ENCODE peak calls at places on chromosomes 11 and 22, in seven cellular contexts. W is heart left ventricle, L is tibial nerve, V is A549, B is Peyer's patch, Z is suprapubic skin, A is IMR-90. D is an unnamed sample.

GRCh38 chr11:123454060-123454651 is 24.1 kb downstream of the GRAMD1B start:
- DNase-seq in W (no peak), L (no peak), V (peak; percentile 81), B (no peak), Z (no peak), A (peak; percentile 61), D (no peak)

GRCh38 chr11:565921-566509 is 5.2 kb downstream of the RASSF7 start:
- DNase-seq in W (no peak), L (no peak), V (no peak), B (no peak), Z (no peak), A (no peak), D (no peak)

GRCh38 chr11:7579226-7579825 is 65.5 kb downstream of the PPFIBP2 start:
- DNase-seq in W (no peak), L (no peak), V (no peak), B (no peak), Z (no peak), A (peak; percentile 57), D (no peak)

GRCh38 chr11:134401825-134402809 is 9.9 kb downstream of the B3GAT1 start:
- DNase-seq in W (no peak), L (no peak), V (no peak), B (no peak), Z (no peak), A (no peak), D (no peak)

GRCh38 chr11:62505112-62505783 is 41.4 kb downstream of the AHNAK start:
- DNase-seq in W (peak; percentile 42), L (no peak), V (no peak), B (no peak), Z (no peak), A (no peak), D (peak; percentile 13)

GRCh38 chr22:45937960-45938359 is 39.0 kb downstream of the WNT7B start:
- DNase-seq in W (no peak), L (no peak), V (no peak), B (no peak), Z (no peak), A (no peak), D (no peak)

GRCh38 chr11:113475160-113475761 is at the start of gene DRD2:
- DNase-seq in W (no peak), L (no peak), V (no peak), B (no peak), Z (no peak), A (no peak), D (no peak)

GRCh38 chr11:60970369-60970774 is 1.1 kb upstream of the CD6 start:
- DNase-seq in W (peak; percentile 57), L (peak; percentile 41), V (peak; percentile 49), B (peak; percentile 84), Z (peak; percentile 65), A (peak; percentile 29), D (peak; percentile 72)

GRCh38 chr11:14446701-14447169 is 52.9 kb downstream of the COPB1 start:
- DNase-seq in W (no peak), L (no peak), V (no peak), B (no peak), Z (no peak), A (peak; percentile 70), D (no peak)

GRCh38 chr11:68153742-68154141 is 32.6 kb upstream of the CHKA start:
- DNase-seq in W (no peak), L (no peak), V (no peak), B (no peak), Z (no peak), A (no peak), D (no peak)

GRCh38 chr11:15412054-15412453 is 297.3 kb downstream of the INSC start:
- DNase-seq in W (no peak), L (no peak), V (no peak), B (no peak), Z (no peak), A (no peak), D (no peak)

GRCh38 chr22:20128902-20129746 is 2.5 kb upstream of the ZDHHC8 start:
- DNase-seq in W (no peak), L (no peak), V (no peak), B (peak; percentile 54), Z (no peak), A (peak; percentile 23), D (peak; percentile 40)

GRCh38 chr11:104487035-104487775 is 323.3 kb upstream of the PDGFD start:
- DNase-seq in W (no peak), L (no peak), V (no peak), B (no peak), Z (no peak), A (peak; percentile 30), D (no peak)

GRCh38 chr11:42647993-42648392 is 663.8 kb upstream of the API5 start:
- DNase-seq in W (no peak), L (no peak), V (no peak), B (no peak), Z (no peak), A (no peak), D (no peak)

GRCh38 chr11:39817248-39817647 is 1642.2 kb downstream of the LRRC4C start:
- DNase-seq in W (no peak), L (no peak), V (no peak), B (no peak), Z (no peak), A (no peak), D (no peak)

GRCh38 chr22:17578129-17578754 is 14.9 kb downstream of the SLC25A18 start:
- DNase-seq in W (peak; percentile 38), L (peak; percentile 47), V (no peak), B (no peak), Z (peak; percentile 87), A (peak; percentile 36), D (peak; percentile 76)

GRCh38 chr11:73949246-73949645 is 1.6 kb upstream of the DNAJB13 start:
- DNase-seq in W (no peak), L (no peak), V (no peak), B (no peak), Z (no peak), A (no peak), D (no peak)

GRCh38 chr11:32847511-32847910 is 17.8 kb downstream of the PRRG4 start:
- DNase-seq in W (no peak), L (no peak), V (no peak), B (no peak), Z (no peak), A (no peak), D (no peak)

GRCh38 chr22:44357962-44358553 is 45.3 kb upstream of the SHISAL1 start:
- DNase-seq in W (no peak), L (no peak), V (no peak), B (no peak), Z (peak; percentile 46), A (peak; percentile 24), D (peak; percentile 13)

GRCh38 chr11:116311141-116311540 is 461.6 kb downstream of the BUD13 start:
- DNase-seq in W (no peak), L (no peak), V (no peak), B (no peak), Z (no peak), A (no peak), D (no peak)

GRCh38 chr22:38766076-38766777 is 10.4 kb upstream of the SUN2 start:
- DNase-seq in W (no peak), L (peak; percentile 12), V (peak; percentile 90), B (peak; percentile 57), Z (peak; percentile 78), A (peak; percentile 64), D (peak; percentile 57)

DNA sequence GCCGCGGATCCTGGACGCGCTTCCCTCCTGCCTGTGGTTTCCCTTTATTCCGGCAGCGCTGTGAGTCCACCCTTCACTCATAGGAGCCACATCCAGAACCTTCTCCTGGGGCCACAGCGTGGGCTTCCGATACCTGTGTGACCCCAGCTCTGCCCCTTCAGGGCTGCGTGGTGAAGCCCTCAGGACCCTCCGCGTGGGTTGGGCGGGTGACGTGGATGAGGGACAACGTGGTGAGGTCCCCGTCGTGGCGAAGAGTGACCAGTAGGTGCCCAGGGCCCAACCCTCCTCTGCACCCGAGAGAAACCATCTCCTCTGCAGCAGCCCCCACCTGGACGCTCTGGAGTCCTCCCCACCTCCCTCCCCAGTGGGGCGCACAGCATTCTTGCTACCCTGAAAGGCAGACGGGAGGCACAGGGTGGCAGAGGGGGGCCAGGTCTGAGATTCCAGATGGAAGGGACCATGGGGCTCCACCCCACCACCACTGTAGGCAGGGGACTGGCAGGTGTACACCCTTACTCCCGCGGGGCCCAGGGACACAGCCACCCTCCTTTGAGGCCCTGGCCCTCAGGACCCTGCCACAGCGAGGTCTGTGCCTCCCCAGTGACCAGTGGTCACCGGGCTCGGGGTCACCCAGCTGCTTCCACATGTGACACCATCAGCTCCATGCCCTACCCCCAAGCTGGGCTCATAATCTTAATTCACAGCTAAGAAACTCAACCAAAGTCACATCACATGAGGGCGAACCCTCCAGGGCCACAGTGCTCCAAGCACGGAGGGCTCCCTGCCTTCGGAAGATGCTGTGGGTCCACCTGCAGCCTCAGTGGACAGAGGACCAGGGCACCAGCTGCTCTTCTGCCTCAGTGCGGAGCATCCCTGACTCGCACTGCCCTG is 3.4 kb upstream of the ZBED4 start:
- DNase-seq in W (no peak), L (no peak), V (no peak), B (no peak), Z (no peak), A (no peak), D (no peak)
- H3K4me3 ChIP-seq in W (peak overlapping the region; percentile 39), L (peak overlapping the region; percentile 53), V (no peak overlapping the region), B (peak overlapping the region; percentile 61), Z (peak overlapping the region; percentile 49), A (no peak overlapping the region), D (no peak overlapping the region)

DNA sequence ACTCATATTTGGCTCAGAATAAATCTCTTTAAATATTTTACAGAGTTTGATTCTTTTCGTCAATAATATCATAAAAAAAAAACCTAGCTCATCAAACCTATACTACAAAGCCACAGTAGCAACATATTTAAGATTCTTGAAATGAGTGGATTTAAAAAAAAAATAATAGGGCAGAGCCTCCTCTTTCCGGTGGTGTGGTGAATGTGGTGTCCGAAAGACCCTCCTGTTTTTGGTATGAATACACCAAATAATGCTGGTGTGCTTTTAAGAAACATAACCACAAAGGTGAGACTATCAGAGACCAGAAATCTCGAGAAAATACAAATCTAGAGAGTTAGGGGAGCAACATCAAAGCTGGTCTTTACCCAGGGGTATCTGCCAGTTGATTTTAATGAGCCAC is 342.6 kb downstream of the TBC1D22A start:
- DNase-seq in W (no peak), L (no peak), V (no peak), B (no peak), Z (no peak), A (no peak), D (no peak)
- TF ChIP-seq CTCF in W (no peak), L (no peak), V (no peak), B (no peak), Z (no peak), A (no peak), D (no peak)

GRCh38 chr11:126265801-126266200 is 2.9 kb downstream of the SRPRA start:
- DNase-seq in W (no peak), L (no peak), V (peak; percentile 8), B (no peak), Z (no peak), A (peak; percentile 11), D (no peak)
- TF ChIP-seq POLR2A in W (no peak), L (no peak), V (no peak), B (no peak), Z (no peak), A (no peak), D (no peak)

GRCh38 chr11:1832181-1832988 is 2.4 kb upstream of the SYT8 start:
- DNase-seq in W (no peak), L (no peak), V (peak; percentile 69), B (peak; percentile 50), Z (peak; percentile 71), A (no peak), D (peak; percentile 72)
- H3K4me3 ChIP-seq in W (peak overlapping the region; percentile 8), L (peak overlapping the region; percentile 21), V (peak overlapping the region; percentile 27), B (peak overlapping the region; percentile 35), Z (peak overlapping the region; percentile 19), A (no peak overlapping the region), D (no peak overlapping the region)

D was measured in body of pancreas.